ENCODE peak calls at places on chromosomes 16 and 17, in five cellular contexts. W, N, R, V and S are unnamed samples.

GRCh38 chr17:62876063-62876462 is 67.9 kb upstream of the MARCHF10 start:
- DNase-seq in W (no peak), N (no peak), R (no peak), V (no peak), S (no peak)

GRCh38 chr17:81903896-81904599 is 2.0 kb downstream of the NPB start:
- DNase-seq in W (no peak), N (no peak), R (no peak), V (no peak), S (no peak)

GRCh38 chr17:4950757-4951204 is at the start of gene ENO3:
- DNase-seq in W (no peak), N (no peak), R (no peak), V (no peak), S (no peak)

GRCh38 chr17:79960788-79961522 is 74.7 kb downstream of the TBC1D16 start:
- DNase-seq in W (peak), N (peak), R (no peak), V (no peak), S (peak)

GRCh38 chr16:21626659-21627277 is 25.6 kb downstream of the IGSF6 start:
- DNase-seq in W (peak), N (no peak), R (no peak), V (no peak), S (peak)

GRCh38 chr16:88289549-88290344 is 93.0 kb upstream of the ZNF469 start:
- DNase-seq in W (peak), N (no peak), R (no peak), V (no peak), S (peak)

GRCh38 chr16:79362312-79362970 is 238.1 kb downstream of the MAF start:
- DNase-seq in W (no peak), N (no peak), R (no peak), V (no peak), S (no peak)

GRCh38 chr16:8678068-8678927 is 3.9 kb downstream of the ABAT start:
- DNase-seq in W (peak), N (no peak), R (no peak), V (no peak), S (peak)

GRCh38 chr17:46733837-46734516 is 84.5 kb downstream of the WNT3 start:
- DNase-seq in W (peak), N (no peak), R (no peak), V (no peak), S (peak)

GRCh38 chr17:15463363-15463762 is 4.1 kb downstream of the CDRT4 start:
- DNase-seq in W (peak), N (peak), R (no peak), V (no peak), S (peak)